ENCODE peak calls at places on chromosomes 7 and 10, in nine cellular contexts. G is stimulated activated CD4-positive, alpha-beta T cell treated with anti-CD3 and anti-CD28 coated beads, Interleukin-4, amount 100 ng/mL, for 24 hours; Q is CD8-positive, alpha-beta T cell; H is OCI-M1; V is Panc1; U is left cardiac atrium; L is transverse colon; E is GM20000; P is endothelial cell. B is an unnamed sample.

GRCh38 chr7:18320971-18321567 is 174.5 kb upstream of the HDAC9 start:
- DNase-seq in E (peak; percentile 42), G (no peak), V (peak; percentile 38), Q (no peak), H (peak; percentile 66), U (no peak), P (peak; percentile 8), L (no peak), B (no peak)

GRCh38 chr10:98463976-98464754 is 17.4 kb upstream of the HPS1 start:
- DNase-seq in P (no peak), L (no peak), Q (no peak), E (no peak), V (no peak), U (no peak), H (peak; percentile 92), G (no peak), B (no peak)

GRCh38 chr10:129466703-129467345 is at the start of gene MGMT:
- DNase-seq in Q (peak; percentile 99), V (peak; percentile 5), L (peak; percentile 97), U (peak; percentile 96), H (no peak), P (peak; percentile 92), E (peak; percentile 99), G (peak; percentile 98), B (peak; percentile 99)

GRCh38 chr7:101838837-101839483 is 21.5 kb downstream of the CUX1 start:
- DNase-seq in E (no peak), P (no peak), L (no peak), U (no peak), Q (no peak), H (no peak), V (no peak), G (no peak), B (no peak)

GRCh38 chr10:133276435-133277201 is at the start of gene ADAM8:
- DNase-seq in V (no peak), L (peak; percentile 63), Q (peak; percentile 70), H (no peak), E (peak; percentile 97), U (no peak), G (peak; percentile 61), P (peak; percentile 41), B (peak; percentile 79)

GRCh38 chr7:134593530-134594392 is 44.9 kb downstream of the AKR1B15 start:
- DNase-seq in U (peak; percentile 82), L (peak; percentile 41), H (peak; percentile 95), P (no peak), V (no peak), E (no peak), Q (no peak), G (no peak), B (no peak)

GRCh38 chr7:155645652-155646051 is 1.2 kb downstream of the RBM33 start:
- DNase-seq in E (no peak), G (no peak), P (no peak), U (no peak), L (no peak), H (no peak), V (no peak), Q (no peak), B (no peak)

GRCh38 chr10:11522821-11523245 is 88.6 kb downstream of the USP6NL start:
- DNase-seq in G (no peak), E (no peak), L (peak; percentile 53), H (no peak), U (peak; percentile 45), P (no peak), Q (no peak), V (no peak), B (no peak)

GRCh38 chr7:18995811-18996400 is 121.5 kb downstream of the TWIST1 start:
- DNase-seq in H (no peak), L (no peak), G (no peak), V (no peak), E (no peak), P (no peak), U (no peak), Q (no peak), B (no peak)

GRCh38 chr7:1829111-1829510 is 159.0 kb downstream of the ELFN1 start:
- DNase-seq in Q (no peak), E (no peak), L (no peak), P (no peak), H (no peak), G (no peak), U (no peak), V (no peak), B (peak; percentile 15)

GRCh38 chr10:24951201-24952145 is 933 bp downstream of the PRTFDC1 start:
- DNase-seq in U (peak; percentile 40), Q (peak; percentile 11), E (no peak), G (peak; percentile 12), H (no peak), L (peak; percentile 49), P (peak; percentile 24), V (no peak), B (no peak)

GRCh38 chr7:24860611-24861010 is 103.3 kb upstream of the GSDME start:
- DNase-seq in E (no peak), V (no peak), L (no peak), Q (no peak), H (no peak), G (no peak), U (no peak), P (no peak), B (no peak)

GRCh38 chr7:142391191-142391992 is 133.5 kb upstream of the PRSS58 start:
- DNase-seq in U (no peak), Q (peak; percentile 45), E (no peak), H (peak; percentile 41), V (no peak), G (peak; percentile 42), L (no peak), P (peak; percentile 79), B (peak; percentile 48)

GRCh38 chr10:131888186-131888604 is 12.6 kb upstream of the PPP2R2D start:
- DNase-seq in H (peak; percentile 20), G (no peak), Q (no peak), E (no peak), L (no peak), P (no peak), U (no peak), V (no peak), B (no peak)

GRCh38 chr10:49600781-49601400 is 9.2 kb upstream of the SLC18A3 start:
- DNase-seq in Q (no peak), E (no peak), G (no peak), U (no peak), L (no peak), P (no peak), V (no peak), H (no peak), B (no peak)

GRCh38 chr7:91436655-91437054 is 172.4 kb downstream of the FZD1 start:
- DNase-seq in L (no peak), P (no peak), G (no peak), U (no peak), Q (no peak), V (no peak), E (no peak), H (no peak), B (no peak)

GRCh38 chr10:123529146-123529760 is 136.9 kb upstream of the GPR26 start:
- DNase-seq in L (no peak), U (no peak), Q (no peak), E (no peak), H (no peak), P (no peak), G (no peak), V (no peak), B (no peak)

GRCh38 chr10:78515037-78515872 is 481.6 kb downstream of the RPS24 start:
- DNase-seq in V (no peak), H (no peak), P (no peak), E (no peak), Q (no peak), G (no peak), L (no peak), U (peak; percentile 38), B (no peak)

GRCh38 chr7:89027781-89028180 is 232.2 kb upstream of the TEX47 start:
- DNase-seq in P (no peak), U (no peak), L (no peak), E (no peak), Q (no peak), H (peak; percentile 21), G (no peak), V (no peak), B (no peak)

GRCh38 chr10:71933651-71934050 is 30.5 kb upstream of the CHST3 start:
- DNase-seq in L (no peak), E (peak; percentile 43), U (no peak), Q (no peak), P (no peak), V (no peak), H (no peak), G (peak; percentile 80), B (no peak)

GRCh38 chr7:28630350-28630749 is 218.0 kb downstream of the CREB5 start:
- DNase-seq in U (no peak), P (no peak), Q (no peak), H (no peak), V (no peak), L (no peak), E (no peak), G (no peak), B (no peak)

GRCh38 chr10:47264797-47265281 is 35.2 kb upstream of the GDF10 start:
- DNase-seq in H (no peak), E (no peak), Q (peak; percentile 68), G (peak; percentile 73), V (no peak), P (no peak), L (peak; percentile 4), U (no peak), B (peak; percentile 53)

GRCh38 chr7:30925913-30926312 is 14.3 kb downstream of the AQP1 start:
- DNase-seq in E (no peak), H (no peak), U (no peak), V (no peak), P (peak; percentile 0), L (no peak), Q (no peak), G (no peak), B (peak; percentile 8)

GRCh38 chr7:1093506-1093850 is 5.6 kb downstream of the GPER1 start:
- DNase-seq in L (no peak), V (no peak), U (no peak), G (no peak), Q (no peak), E (no peak), P (no peak), H (no peak), B (no peak)